ENCODE peak calls at places on chromosomes 6 and 20, in seven cellular contexts. Q is stomach, L is GM12878, N is breast epithelium, F is transverse colon, O is spleen, D is sigmoid colon. E is an unnamed sample.

GRCh38 chr6:134750669-134751068 is 199.2 kb downstream of the ALDH8A1 start:
- DNase-seq in Q (no peak), O (no peak), N (no peak), D (no peak), L (no peak), F (no peak), E (no peak)

GRCh38 chr6:134464690-134465411 is 146.9 kb upstream of the SGK1 start:
- DNase-seq in O (no peak), D (no peak), L (no peak), N (no peak), Q (no peak), F (no peak), E (no peak)

GRCh38 chr6:152750694-152751093 is at the start of gene VIP:
- DNase-seq in L (no peak), D (no peak), F (no peak), Q (no peak), O (no peak), N (no peak), E (no peak)

GRCh38 chr20:51360451-51361230 is 181.9 kb downstream of the NFATC2 start:
- DNase-seq in F (no peak), L (no peak), D (peak; percentile 37), N (no peak), O (peak; percentile 41), Q (no peak), E (peak; percentile 44)

GRCh38 chr6:124223596-124223995 is 419.9 kb downstream of the NKAIN2 start:
- DNase-seq in D (no peak), F (no peak), O (no peak), N (no peak), Q (no peak), L (no peak), E (no peak)

GRCh38 chr6:89655122-89655521 is 16.6 kb upstream of the LYRM2 start:
- DNase-seq in L (no peak), F (no peak), O (no peak), N (no peak), Q (no peak), D (no peak), E (no peak)

GRCh38 chr20:38534756-38535155 is 46.2 kb upstream of the ADIG start:
- DNase-seq in L (no peak), O (no peak), N (no peak), Q (no peak), D (no peak), F (no peak), E (peak; percentile 22)

GRCh38 chr6:169211881-169212280 is 41.8 kb downstream of the THBS2 start:
- DNase-seq in L (no peak), O (no peak), D (no peak), Q (no peak), F (no peak), N (no peak), E (no peak)

GRCh38 chr6:13561624-13562267 is 12.7 kb upstream of the SIRT5 start:
- DNase-seq in L (no peak), N (no peak), O (no peak), D (no peak), F (no peak), Q (no peak), E (peak; percentile 52)

GRCh38 chr20:47029845-47030244 is 135.2 kb downstream of the EYA2 start:
- DNase-seq in F (no peak), O (no peak), N (no peak), D (no peak), Q (no peak), L (no peak), E (no peak)

GRCh38 chr6:127392301-127392700 is 48.9 kb upstream of the ECHDC1 start:
- DNase-seq in D (no peak), Q (no peak), N (no peak), F (no peak), O (no peak), L (no peak), E (no peak)

GRCh38 chr6:4125933-4126864 is 9.2 kb downstream of the ECI2 start:
- DNase-seq in F (no peak), D (no peak), Q (no peak), O (no peak), L (no peak), N (no peak), E (no peak)

GRCh38 chr20:62394248-62395245 is 7.6 kb downstream of the RPS21 start:
- DNase-seq in O (no peak), L (no peak), F (no peak), Q (no peak), N (no peak), D (no peak), E (peak; percentile 78)

GRCh38 chr20:25081730-25082497 is at the start of gene VSX1:
- DNase-seq in N (no peak), O (peak; percentile 72), D (no peak), F (no peak), Q (no peak), L (no peak), E (peak; percentile 81)

GRCh38 chr20:59078231-59078630 is 35.6 kb upstream of the PRELID3B start:
- DNase-seq in F (no peak), L (no peak), D (no peak), N (no peak), O (no peak), Q (no peak), E (no peak)

GRCh38 chr6:159038914-159039884 is 5.6 kb downstream of the TAGAP start:
- DNase-seq in D (no peak), F (no peak), O (no peak), L (peak; percentile 86), Q (no peak), N (no peak), E (no peak)

GRCh38 chr6:118319890-118320289 is 228.2 kb upstream of the PLN start:
- DNase-seq in L (no peak), D (no peak), O (no peak), F (no peak), N (no peak), Q (no peak), E (no peak)
- TF ChIP-seq CTCF in L (no peak), D (no peak), O (no peak), F (no peak), N (no peak), Q (no peak), E (no peak)

GRCh38 chr6:99587792-99588191 is 18.8 kb upstream of the PRDM13 start:
- DNase-seq in O (no peak), Q (no peak), L (no peak), N (no peak), F (no peak), D (no peak), E (no peak)
- TF ChIP-seq POLR2AphosphoS5 in O (no peak), Q (no peak), L (no peak), N (no peak), F (no peak), D (no peak), E (no peak)

DNA sequence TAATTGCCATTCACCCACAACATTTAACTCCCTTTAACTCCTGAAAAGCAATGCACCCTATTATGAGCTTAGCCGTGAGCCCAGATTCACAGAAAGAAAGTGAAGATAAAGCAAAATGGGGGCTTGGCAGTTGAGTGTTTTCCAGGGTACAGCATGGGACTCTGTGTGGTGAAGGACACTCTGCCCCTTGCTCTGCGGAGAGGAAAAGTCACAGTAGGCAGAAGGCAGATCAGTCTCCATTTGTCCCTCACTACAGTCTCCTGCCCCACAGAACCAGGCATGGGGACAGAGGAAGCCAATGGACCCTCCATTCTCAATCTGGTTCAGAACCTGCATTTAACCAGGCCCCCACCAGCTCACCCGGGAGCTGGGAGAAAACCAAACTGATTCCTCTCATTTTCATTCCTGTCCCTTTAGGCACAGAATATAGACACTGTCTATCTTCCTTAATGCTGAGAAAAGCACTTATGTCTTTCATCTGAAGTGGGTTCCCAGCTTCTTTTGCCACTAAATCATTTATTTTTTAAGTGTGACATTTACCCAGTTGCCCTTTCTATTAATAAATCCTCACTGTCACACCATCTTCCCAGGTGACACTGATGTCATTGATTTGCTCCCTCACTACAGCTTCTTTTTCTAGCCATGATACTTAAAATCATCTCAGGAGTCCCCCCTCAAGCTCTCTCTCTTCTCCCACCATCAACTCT is 30.7 kb upstream of the SH3BGRL2 start:
- DNase-seq in F (no peak), Q (no peak), O (no peak), N (no peak), L (no peak), D (no peak), E (no peak)
- H3K4me3 ChIP-seq in F (no peak overlapping the region), Q (no peak overlapping the region), O (no peak overlapping the region), N (no peak overlapping the region), L (no peak overlapping the region), D (no peak overlapping the region), E (no peak overlapping the region)

DNA sequence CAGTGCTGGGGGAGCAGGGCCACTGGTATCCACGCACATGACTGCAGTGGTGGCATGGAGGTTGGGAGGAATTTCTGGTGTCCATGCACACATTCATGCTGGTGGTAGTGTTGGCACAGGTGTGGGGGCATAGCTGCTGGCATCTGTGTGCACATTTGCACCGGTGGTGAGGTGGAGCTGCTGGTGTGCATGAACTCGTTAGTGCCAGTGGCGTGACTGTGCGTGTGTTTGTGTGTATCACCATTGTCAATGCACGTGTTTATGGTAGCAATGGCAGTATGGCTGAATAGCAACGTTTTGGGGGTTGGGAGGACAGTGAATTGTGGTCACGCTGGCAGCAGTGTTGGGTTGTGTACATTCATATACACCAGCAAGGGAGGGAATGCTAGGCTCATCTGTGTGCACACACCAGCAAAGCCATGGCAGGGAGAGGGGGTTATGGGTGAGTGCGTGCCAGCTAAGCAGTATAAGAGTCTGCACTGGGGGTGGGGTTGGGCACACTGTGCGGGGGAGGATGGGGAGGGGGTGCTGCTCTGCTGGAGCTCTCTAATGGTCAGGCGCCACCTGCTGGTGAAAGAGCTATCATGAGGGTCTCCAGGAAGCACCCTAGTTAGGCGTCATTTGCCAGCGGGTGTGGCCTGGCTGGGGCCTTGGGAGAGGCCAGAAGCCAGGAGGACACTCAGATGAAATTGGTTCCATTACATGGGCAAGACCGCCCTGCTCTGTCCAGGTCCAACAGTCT is 626.1 kb upstream of the ID4 start:
- DNase-seq in D (no peak), Q (no peak), F (no peak), O (peak; percentile 53), L (no peak), N (no peak), E (peak; percentile 7)
- TF ChIP-seq CTCF in D (no peak), Q (no peak), F (no peak), O (no peak), L (no peak), N (no peak), E (no peak)

GRCh38 chr6:32255212-32256153 is 31.6 kb upstream of the NOTCH4 start:
- DNase-seq in N (peak; percentile 64), Q (peak; percentile 62), L (no peak), F (peak; percentile 55), D (peak; percentile 90), O (peak; percentile 85), E (peak; percentile 92)
- TF ChIP-seq POLR2AphosphoS5 in N (no peak), Q (peak; percentile 69), L (no peak), F (peak; percentile 44), D (peak; percentile 37), O (peak; percentile 72), E (peak; percentile 59)

GRCh38 chr6:7260291-7261029 is 52.5 kb downstream of the SSR1 start:
- DNase-seq in Q (no peak), F (no peak), D (peak; percentile 42), O (peak; percentile 68), N (peak; percentile 47), L (no peak), E (no peak)
- H3K4me3 ChIP-seq in Q (peak overlapping the region; percentile 65), F (peak overlapping the region; percentile 46), D (peak overlapping the region; percentile 59), O (peak overlapping the region; percentile 40), N (peak overlapping the region; percentile 61), L (peak overlapping the region; percentile 71), E (peak overlapping the region; percentile 72)

E was measured in upper lobe of left lung.